ENCODE peak calls at places on chromosomes 16 and 17, in eight cellular contexts. One of them, this sample, is unnamed.

GRCh38 chr17:77690271-77691161 is 268.0 kb upstream of the TNRC6C start:
- DNase-seq in heart right ventricle: peak
- DNase-seq in adrenal gland: no peak
- DNase-seq in astrocyte of the spinal cord: no peak
- DNase-seq in stimulated activated CD8-positive, alpha-beta memory T cell treated with anti-CD3 and anti-CD28 coated beads, Interleukin-4, amount 100 ng/mL, for 4 hours: no peak
- DNase-seq in hippocampal formation: no peak
- DNase-seq in Daoy: peak
- DNase-seq in hypothalamus: no peak
- DNase-seq in this sample: no peak

GRCh38 chr16:84526794-84527485 is 22.5 kb upstream of the MEAK7 start:
- DNase-seq in heart right ventricle: no peak
- DNase-seq in adrenal gland: no peak
- DNase-seq in astrocyte of the spinal cord: peak
- DNase-seq in stimulated activated CD8-positive, alpha-beta memory T cell treated with anti-CD3 and anti-CD28 coated beads, Interleukin-4, amount 100 ng/mL, for 4 hours: no peak
- DNase-seq in hippocampal formation: no peak
- DNase-seq in Daoy: no peak
- DNase-seq in hypothalamus: peak
- DNase-seq in this sample: no peak

GRCh38 chr16:3656491-3657468 is 2.3 kb downstream of the DNASE1 start:
- DNase-seq in heart right ventricle: no peak
- DNase-seq in adrenal gland: no peak
- DNase-seq in astrocyte of the spinal cord: no peak
- DNase-seq in stimulated activated CD8-positive, alpha-beta memory T cell treated with anti-CD3 and anti-CD28 coated beads, Interleukin-4, amount 100 ng/mL, for 4 hours: no peak
- DNase-seq in hippocampal formation: no peak
- DNase-seq in Daoy: peak
- DNase-seq in hypothalamus: no peak
- DNase-seq in this sample: no peak

GRCh38 chr17:62565817-62566216 is 61.7 kb upstream of the MRC2 start:
- DNase-seq in heart right ventricle: no peak
- DNase-seq in adrenal gland: no peak
- DNase-seq in astrocyte of the spinal cord: peak
- DNase-seq in stimulated activated CD8-positive, alpha-beta memory T cell treated with anti-CD3 and anti-CD28 coated beads, Interleukin-4, amount 100 ng/mL, for 4 hours: no peak
- DNase-seq in hippocampal formation: no peak
- DNase-seq in Daoy: peak
- DNase-seq in hypothalamus: no peak
- DNase-seq in this sample: no peak

GRCh38 chr17:63173450-63173849 is 207.4 kb downstream of the TANC2 start:
- DNase-seq in heart right ventricle: no peak
- DNase-seq in adrenal gland: no peak
- DNase-seq in astrocyte of the spinal cord: no peak
- DNase-seq in stimulated activated CD8-positive, alpha-beta memory T cell treated with anti-CD3 and anti-CD28 coated beads, Interleukin-4, amount 100 ng/mL, for 4 hours: no peak
- DNase-seq in hippocampal formation: no peak
- DNase-seq in Daoy: no peak
- DNase-seq in hypothalamus: no peak
- DNase-seq in this sample: no peak

GRCh38 chr16:2467301-2468141 is 3.6 kb upstream of the NTN3 start:
- DNase-seq in heart right ventricle: peak
- DNase-seq in adrenal gland: peak
- DNase-seq in astrocyte of the spinal cord: peak
- DNase-seq in stimulated activated CD8-positive, alpha-beta memory T cell treated with anti-CD3 and anti-CD28 coated beads, Interleukin-4, amount 100 ng/mL, for 4 hours: no peak
- DNase-seq in hippocampal formation: no peak
- DNase-seq in Daoy: peak
- DNase-seq in hypothalamus: peak
- DNase-seq in this sample: peak

GRCh38 chr17:49602783-49603182 is 27.1 kb downstream of the NXPH3 start:
- DNase-seq in heart right ventricle: no peak
- DNase-seq in adrenal gland: no peak
- DNase-seq in astrocyte of the spinal cord: no peak
- DNase-seq in stimulated activated CD8-positive, alpha-beta memory T cell treated with anti-CD3 and anti-CD28 coated beads, Interleukin-4, amount 100 ng/mL, for 4 hours: no peak
- DNase-seq in hippocampal formation: no peak
- DNase-seq in Daoy: no peak
- DNase-seq in hypothalamus: no peak
- DNase-seq in this sample: no peak

GRCh38 chr17:8794636-8795035 is 4.5 kb downstream of the MFSD6L start:
- DNase-seq in heart right ventricle: no peak
- DNase-seq in adrenal gland: no peak
- DNase-seq in astrocyte of the spinal cord: no peak
- DNase-seq in stimulated activated CD8-positive, alpha-beta memory T cell treated with anti-CD3 and anti-CD28 coated beads, Interleukin-4, amount 100 ng/mL, for 4 hours: no peak
- DNase-seq in hippocampal formation: no peak
- DNase-seq in Daoy: no peak
- DNase-seq in hypothalamus: no peak
- DNase-seq in this sample: peak

GRCh38 chr17:39700148-39700987 is 504 bp downstream of the ERBB2 start:
- DNase-seq in heart right ventricle: no peak
- DNase-seq in adrenal gland: no peak
- DNase-seq in astrocyte of the spinal cord: peak
- DNase-seq in stimulated activated CD8-positive, alpha-beta memory T cell treated with anti-CD3 and anti-CD28 coated beads, Interleukin-4, amount 100 ng/mL, for 4 hours: no peak
- DNase-seq in hippocampal formation: no peak
- DNase-seq in Daoy: peak
- DNase-seq in hypothalamus: peak
- DNase-seq in this sample: no peak

GRCh38 chr17:64635647-64636305 is 26.3 kb downstream of the SMURF2 start:
- DNase-seq in heart right ventricle: no peak
- DNase-seq in adrenal gland: no peak
- DNase-seq in astrocyte of the spinal cord: peak
- DNase-seq in stimulated activated CD8-positive, alpha-beta memory T cell treated with anti-CD3 and anti-CD28 coated beads, Interleukin-4, amount 100 ng/mL, for 4 hours: no peak
- DNase-seq in hippocampal formation: no peak
- DNase-seq in Daoy: peak
- DNase-seq in hypothalamus: no peak
- DNase-seq in this sample: no peak

GRCh38 chr16:21277927-21278706 is at the start of gene CRYM:
- DNase-seq in heart right ventricle: peak
- DNase-seq in adrenal gland: peak
- DNase-seq in astrocyte of the spinal cord: peak
- DNase-seq in stimulated activated CD8-positive, alpha-beta memory T cell treated with anti-CD3 and anti-CD28 coated beads, Interleukin-4, amount 100 ng/mL, for 4 hours: no peak
- DNase-seq in hippocampal formation: no peak
- DNase-seq in Daoy: peak
- DNase-seq in hypothalamus: peak
- DNase-seq in this sample: peak

GRCh38 chr17:73013816-73014663 is 78.4 kb downstream of the SLC39A11 start:
- DNase-seq in heart right ventricle: no peak
- DNase-seq in adrenal gland: no peak
- DNase-seq in astrocyte of the spinal cord: peak
- DNase-seq in stimulated activated CD8-positive, alpha-beta memory T cell treated with anti-CD3 and anti-CD28 coated beads, Interleukin-4, amount 100 ng/mL, for 4 hours: no peak
- DNase-seq in hippocampal formation: no peak
- DNase-seq in Daoy: peak
- DNase-seq in hypothalamus: no peak
- DNase-seq in this sample: peak

GRCh38 chr17:82662711-82663261 is 14.5 kb upstream of the WDR45B start:
- DNase-seq in heart right ventricle: no peak
- DNase-seq in adrenal gland: no peak
- DNase-seq in astrocyte of the spinal cord: no peak
- DNase-seq in stimulated activated CD8-positive, alpha-beta memory T cell treated with anti-CD3 and anti-CD28 coated beads, Interleukin-4, amount 100 ng/mL, for 4 hours: no peak
- DNase-seq in hippocampal formation: no peak
- DNase-seq in Daoy: no peak
- DNase-seq in hypothalamus: no peak
- DNase-seq in this sample: peak

GRCh38 chr17:16140854-16141253 is 74.5 kb downstream of the NCOR1 start:
- DNase-seq in heart right ventricle: no peak
- DNase-seq in adrenal gland: no peak
- DNase-seq in astrocyte of the spinal cord: no peak
- DNase-seq in stimulated activated CD8-positive, alpha-beta memory T cell treated with anti-CD3 and anti-CD28 coated beads, Interleukin-4, amount 100 ng/mL, for 4 hours: no peak
- DNase-seq in hippocampal formation: no peak
- DNase-seq in Daoy: no peak
- DNase-seq in hypothalamus: no peak
- DNase-seq in this sample: no peak

GRCh38 chr17:55446581-55447205 is 25.1 kb upstream of the MMD start:
- DNase-seq in heart right ventricle: no peak
- DNase-seq in adrenal gland: no peak
- DNase-seq in astrocyte of the spinal cord: no peak
- DNase-seq in stimulated activated CD8-positive, alpha-beta memory T cell treated with anti-CD3 and anti-CD28 coated beads, Interleukin-4, amount 100 ng/mL, for 4 hours: no peak
- DNase-seq in hippocampal formation: no peak
- DNase-seq in Daoy: no peak
- DNase-seq in hypothalamus: no peak
- DNase-seq in this sample: no peak